ENCODE peak calls at places on chromosomes 4 and X, in five cellular contexts. B is epithelial cell of esophagus, P is A549, S is cardiac muscle cell, I is foreskin fibroblast. K is an unnamed sample.

GRCh38 chr4:5893591-5893990 is 705 bp upstream of the CRMP1 start:
- DNase-seq in B (no peak), P (no peak), S (no peak), I (no peak), K (no peak)

GRCh38 chr4:52864816-52865215 is 2.7 kb downstream of the RASL11B start:
- DNase-seq in B (no peak), P (no peak), S (no peak), I (no peak), K (no peak)

GRCh38 chr4:10162341-10163000 is 45.9 kb upstream of the WDR1 start:
- DNase-seq in B (no peak), P (no peak), S (no peak), I (no peak), K (no peak)

GRCh38 chrX:49053223-49054072 is 5.4 kb upstream of the CCDC120 start:
- DNase-seq in B (no peak), P (peak), S (peak), I (no peak), K (no peak)

GRCh38 chrX:15853586-15854079 is 980 bp downstream of the AP1S2 start:
- DNase-seq in B (no peak), P (no peak), S (no peak), I (no peak), K (no peak)

GRCh38 chr4:148248824-148249223 is 193.4 kb downstream of the NR3C2 start:
- DNase-seq in B (no peak), P (no peak), S (no peak), I (no peak), K (no peak)

GRCh38 chr4:27463816-27464215 is 603.2 kb downstream of the STIM2 start:
- DNase-seq in B (peak), P (peak), S (no peak), I (peak), K (no peak)

GRCh38 chrX:111387470-111387869 is 24.5 kb downstream of the DCX start:
- DNase-seq in B (no peak), P (no peak), S (no peak), I (no peak), K (no peak)

GRCh38 chr4:1857931-1858330 is 2.0 kb upstream of the LETM1 start:
- DNase-seq in B (no peak), P (no peak), S (no peak), I (no peak), K (no peak)

GRCh38 chrX:39755152-39756032 is 342.4 kb downstream of the BCOR start:
- DNase-seq in B (peak), P (peak), S (no peak), I (peak), K (peak)

GRCh38 chrX:113330416-113330815 is 489.8 kb upstream of the AMOT start:
- DNase-seq in B (peak), P (no peak), S (no peak), I (no peak), K (no peak)

GRCh38 chr4:6308890-6309643 is 39.4 kb downstream of the WFS1 start:
- DNase-seq in B (no peak), P (peak), S (peak), I (no peak), K (no peak)

GRCh38 chr4:42078184-42078801 is 74.2 kb downstream of the BEND4 start:
- DNase-seq in B (no peak), P (no peak), S (no peak), I (no peak), K (no peak)

GRCh38 chr4:17613761-17614415 is 553 bp upstream of the MED28 start:
- DNase-seq in B (peak), P (no peak), S (peak), I (peak), K (peak)

GRCh38 chr4:41678086-41678485 is 70.4 kb downstream of the PHOX2B start:
- DNase-seq in B (no peak), P (no peak), S (no peak), I (peak), K (no peak)

GRCh38 chr4:130080872-130081451 is 985.0 kb downstream of the C4orf33 start:
- DNase-seq in B (peak), P (no peak), S (no peak), I (no peak), K (no peak)

GRCh38 chr4:70269674-70270073 is 27.3 kb downstream of the CSN3 start:
- DNase-seq in B (peak), P (peak), S (peak), I (no peak), K (no peak)
- TF ChIP-seq CTCF in B (peak), P (peak), S (peak), I (no peak), K (no peak)

GRCh38 chr4:14566518-14566917 is 435.8 kb upstream of the CPEB2 start:
- DNase-seq in B (no peak), P (no peak), S (no peak), I (no peak), K (no peak)
- TF ChIP-seq CTCF in B (no peak), P (no peak), S (no peak), I (no peak), K (no peak)

GRCh38 chrX:44904542-44905115 is 31.6 kb downstream of the KDM6A start:
- DNase-seq in B (no peak), P (no peak), S (no peak), I (no peak), K (no peak)
- TF ChIP-seq CTCF in B (no peak), P (no peak), S (peak), I (no peak), K (peak)

GRCh38 chrX:119095936-119096335 is 23.1 kb downstream of the CT47C1 start:
- DNase-seq in B (no peak), P (no peak), S (no peak), I (peak), K (no peak)
- TF ChIP-seq CTCF in B (no peak), P (no peak), S (no peak), I (no peak), K (no peak)

GRCh38 chr4:76279462-76279861 is 27.1 kb upstream of the STBD1 start:
- DNase-seq in B (no peak), P (peak), S (no peak), I (no peak), K (no peak)
- TF ChIP-seq CTCF in B (no peak), P (peak), S (no peak), I (no peak), K (no peak)

GRCh38 chrX:8726031-8726652 is 5.8 kb downstream of the ANOS1 start:
- DNase-seq in B (peak), P (no peak), S (no peak), I (peak), K (peak)

GRCh38 chrX:8721536-8721935 is 10.4 kb downstream of the ANOS1 start:
- DNase-seq in B (no peak), P (no peak), S (peak), I (no peak), K (no peak)

GRCh38 chrX:8728932-8729331 is 3.0 kb downstream of the ANOS1 start:
- DNase-seq in B (no peak), P (no peak), S (peak), I (no peak), K (no peak)

DNA sequence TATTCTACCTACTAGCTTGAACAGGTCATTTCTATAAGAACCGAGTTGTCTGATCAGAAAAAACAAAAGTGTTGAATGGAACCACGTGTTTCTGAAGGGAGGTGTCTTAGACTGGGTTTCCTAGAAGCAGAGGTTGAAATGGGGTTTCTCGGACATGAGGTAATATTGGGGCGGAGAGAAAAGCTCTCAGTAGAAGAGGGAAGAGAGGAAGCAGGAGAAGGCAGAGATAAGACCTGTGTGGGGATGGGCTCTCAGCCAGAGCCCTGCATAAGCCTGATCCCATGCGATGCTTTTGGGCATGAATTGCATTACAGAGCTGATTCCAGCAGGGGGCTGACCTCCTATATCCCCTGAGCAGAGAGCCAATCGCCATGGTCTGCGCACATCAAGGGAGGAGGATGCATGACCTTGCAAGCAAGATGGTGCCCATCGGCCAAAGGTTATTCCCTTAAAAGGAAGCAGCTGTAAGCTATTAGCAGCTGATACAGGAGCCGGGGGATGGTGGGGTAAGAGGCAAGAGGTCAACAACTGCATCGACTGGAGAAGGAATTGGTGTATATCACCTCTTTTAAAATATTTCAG is 7.7 kb downstream of the ANOS1 start:
- DNase-seq in B (no peak), P (peak), S (no peak), I (no peak), K (no peak)
- TF ChIP-seq CTCF in B (no peak), P (no peak), S (peak), I (no peak), K (no peak)

GRCh38 chrX:46376246-46376885 is 168.9 kb downstream of the ZNF674 start:
- DNase-seq in B (peak), P (peak), S (peak), I (peak), K (peak)
- TF ChIP-seq CTCF in B (peak), P (peak), S (peak), I (peak), K (peak)

GRCh38 chr4:7507381-7507780 is 72.7 kb upstream of the PSAPL1 start:
- DNase-seq in B (no peak), P (no peak), S (no peak), I (no peak), K (peak)

GRCh38 chr4:7503597-7503996 is 68.9 kb upstream of the PSAPL1 start:
- DNase-seq in B (no peak), P (no peak), S (no peak), I (no peak), K (no peak)

GRCh38 chr4:7506119-7506518 is 71.4 kb upstream of the PSAPL1 start:
- DNase-seq in B (no peak), P (no peak), S (no peak), I (no peak), K (no peak)

GRCh38 chr4:7506572-7506971 is 71.8 kb upstream of the PSAPL1 start:
- DNase-seq in B (no peak), P (no peak), S (no peak), I (no peak), K (no peak)

DNA sequence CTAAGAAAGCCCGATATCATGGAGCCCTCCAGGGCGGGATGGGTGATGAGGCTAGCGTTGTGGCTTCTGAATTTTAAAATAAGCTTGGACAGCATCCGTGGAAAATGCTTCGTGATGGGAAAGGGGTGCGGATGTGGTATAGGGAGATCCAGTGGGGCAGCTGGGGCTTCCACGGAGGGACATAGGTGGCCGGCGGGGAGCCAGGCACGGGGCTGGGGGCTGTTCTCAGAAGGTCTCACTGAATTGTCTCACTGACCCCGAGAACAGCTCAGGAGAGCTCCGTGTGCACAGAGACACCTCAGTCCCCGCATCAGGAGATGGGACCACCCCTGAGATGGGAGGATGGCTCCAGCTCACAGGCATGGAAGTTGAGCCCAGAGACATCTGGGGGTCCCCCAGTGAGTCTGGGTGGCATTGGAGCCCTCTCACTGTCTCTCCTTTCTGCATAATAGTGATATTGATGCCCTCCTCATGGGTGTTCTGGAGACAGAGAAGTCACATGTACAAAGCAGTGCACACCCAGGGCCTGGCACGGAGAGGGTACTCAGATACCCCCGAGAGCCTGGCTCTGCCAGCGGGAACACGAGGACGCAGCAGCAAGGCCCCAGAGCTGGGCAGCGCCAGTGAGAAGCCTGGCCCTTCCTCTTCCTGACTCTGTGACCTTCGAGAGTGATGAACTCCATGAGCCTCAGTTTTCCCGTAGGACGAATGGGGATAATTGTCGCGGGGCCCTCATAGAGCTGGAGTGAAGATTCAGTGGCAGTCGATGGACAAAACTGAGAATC is 70.6 kb upstream of the PSAPL1 start:
- DNase-seq in B (no peak), P (no peak), S (no peak), I (no peak), K (no peak)
- TF ChIP-seq CTCF in B (no peak), P (no peak), S (no peak), I (no peak), K (no peak)

GRCh38 chr4:146059153-146059552 is 116.4 kb upstream of the LSM6 start:
- DNase-seq in B (no peak), P (no peak), S (no peak), I (no peak), K (no peak)

GRCh38 chr4:146053901-146054300 is 115.3 kb upstream of the ZNF827 start:
- DNase-seq in B (no peak), P (no peak), S (no peak), I (no peak), K (no peak)

GRCh38 chr4:146058531-146058930 is 117.0 kb upstream of the LSM6 start:
- DNase-seq in B (no peak), P (no peak), S (no peak), I (no peak), K (no peak)

GRCh38 chr4:146051724-146052396 is 113.2 kb upstream of the ZNF827 start:
- DNase-seq in B (peak), P (no peak), S (no peak), I (peak), K (peak)

DNA sequence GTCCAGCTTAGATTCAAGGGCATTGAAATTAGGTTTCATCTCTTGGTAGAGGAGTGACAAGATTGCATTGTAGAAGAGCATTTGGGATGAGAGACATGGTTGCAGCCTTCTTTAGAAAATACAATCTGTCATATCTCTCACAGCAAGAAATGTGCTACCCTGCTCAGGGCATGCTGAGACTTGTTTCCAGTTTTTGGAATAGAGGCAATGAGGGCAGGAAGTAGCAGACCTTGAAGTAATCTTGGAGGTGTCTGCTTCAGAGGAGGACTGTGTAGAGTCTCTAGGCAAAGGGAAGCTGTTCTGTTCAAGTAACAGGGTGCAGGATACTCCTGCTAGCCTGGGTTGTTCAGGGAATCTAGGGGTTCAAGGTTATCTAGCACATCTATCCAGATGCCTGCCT is 116.1 kb upstream of the ZNF827 start:
- DNase-seq in B (peak), P (no peak), S (no peak), I (no peak), K (no peak)
- TF ChIP-seq CTCF in B (no peak), P (no peak), S (no peak), I (no peak), K (no peak)

GRCh38 chr4:139083533-139084424 is 68.2 kb downstream of the NOCT start:
- DNase-seq in B (peak), P (peak), S (peak), I (peak), K (peak)

GRCh38 chr4:139084425-139085093 is 69.0 kb downstream of the NOCT start:
- DNase-seq in B (no peak), P (no peak), S (peak), I (no peak), K (no peak)

GRCh38 chr4:139082750-139083532 is 67.4 kb downstream of the NOCT start:
- DNase-seq in B (peak), P (peak), S (peak), I (peak), K (peak)

DNA sequence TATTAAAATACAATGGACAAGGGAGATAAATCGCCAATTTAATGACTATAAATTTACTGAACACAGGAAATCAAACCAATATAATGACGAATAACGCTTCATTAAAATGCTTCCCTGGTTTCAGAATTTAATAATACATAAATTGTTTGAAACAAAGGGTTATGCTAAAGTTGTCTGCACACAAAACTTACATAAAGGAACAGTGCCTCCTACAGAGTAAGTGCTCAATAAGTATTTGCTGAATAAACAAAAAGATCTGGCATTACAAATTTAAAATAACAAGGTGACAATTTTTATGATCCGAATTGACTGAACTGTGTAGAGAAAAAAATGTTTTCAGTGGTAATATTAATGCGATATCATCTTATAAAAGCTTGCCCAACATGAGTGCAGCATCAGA is 69.6 kb downstream of the NOCT start:
- DNase-seq in B (peak), P (peak), S (no peak), I (peak), K (peak)
- TF ChIP-seq CTCF in B (peak), P (peak), S (peak), I (peak), K (peak)